ENCODE peak calls at places on chromosome 21, in ten cellular contexts. One of them, this sample, is unnamed. For H3K36me3, the result is how much of the 10 kb centered on the place peaks cover.

GRCh38 chr21:10272216-10272615 is 249.2 kb upstream of the TPTE start:
- DNase-seq in ovary: no peak
- DNase-seq in IMR-90: no peak
- DNase-seq in adrenal gland: peak
- DNase-seq in left ventricle myocardium inferior: no peak
- DNase-seq in CD8-positive, alpha-beta T cell: no peak
- DNase-seq in colonic mucosa: no peak
- DNase-seq in A673: no peak
- DNase-seq in psoas muscle: no peak
- DNase-seq in brain microvascular endothelial cell: no peak
- DNase-seq in this sample: no peak

GRCh38 chr21:22174746-22175145 is 1176.5 kb downstream of the NCAM2 start:
- DNase-seq in ovary: no peak
- DNase-seq in IMR-90: no peak
- DNase-seq in adrenal gland: no peak
- DNase-seq in left ventricle myocardium inferior: no peak
- DNase-seq in CD8-positive, alpha-beta T cell: no peak
- DNase-seq in colonic mucosa: no peak
- DNase-seq in A673: no peak
- DNase-seq in psoas muscle: no peak
- DNase-seq in brain microvascular endothelial cell: no peak
- DNase-seq in this sample: no peak

GRCh38 chr21:14492890-14493289 is 53.2 kb downstream of the SAMSN1 start:
- DNase-seq in ovary: no peak
- DNase-seq in IMR-90: no peak
- DNase-seq in adrenal gland: no peak
- DNase-seq in left ventricle myocardium inferior: no peak
- DNase-seq in CD8-positive, alpha-beta T cell: no peak
- DNase-seq in colonic mucosa: no peak
- DNase-seq in A673: no peak
- DNase-seq in psoas muscle: no peak
- DNase-seq in brain microvascular endothelial cell: no peak
- DNase-seq in this sample: no peak

GRCh38 chr21:35309316-35309715 is 260.2 kb upstream of the RUNX1 start:
- DNase-seq in ovary: no peak
- DNase-seq in IMR-90: no peak
- DNase-seq in adrenal gland: no peak
- DNase-seq in left ventricle myocardium inferior: no peak
- DNase-seq in CD8-positive, alpha-beta T cell: no peak
- DNase-seq in colonic mucosa: no peak
- DNase-seq in A673: no peak
- DNase-seq in psoas muscle: no peak
- DNase-seq in brain microvascular endothelial cell: no peak
- DNase-seq in this sample: no peak

GRCh38 chr21:23131177-23131576 is 2133.0 kb downstream of the NCAM2 start:
- DNase-seq in ovary: no peak
- DNase-seq in IMR-90: no peak
- DNase-seq in adrenal gland: no peak
- DNase-seq in left ventricle myocardium inferior: no peak
- DNase-seq in CD8-positive, alpha-beta T cell: no peak
- DNase-seq in colonic mucosa: no peak
- DNase-seq in A673: no peak
- DNase-seq in psoas muscle: no peak
- DNase-seq in brain microvascular endothelial cell: no peak
- DNase-seq in this sample: no peak

GRCh38 chr21:19076031-19076430 is 672.4 kb upstream of the TMPRSS15 start:
- DNase-seq in ovary: no peak
- DNase-seq in IMR-90: no peak
- DNase-seq in adrenal gland: no peak
- DNase-seq in left ventricle myocardium inferior: no peak
- DNase-seq in CD8-positive, alpha-beta T cell: no peak
- DNase-seq in colonic mucosa: no peak
- DNase-seq in A673: no peak
- DNase-seq in psoas muscle: no peak
- DNase-seq in brain microvascular endothelial cell: no peak
- DNase-seq in this sample: no peak

GRCh38 chr21:34189506-34189905 is 116.1 kb downstream of the MRPS6 start:
- DNase-seq in ovary: no peak
- DNase-seq in IMR-90: no peak
- DNase-seq in adrenal gland: no peak
- DNase-seq in left ventricle myocardium inferior: no peak
- DNase-seq in CD8-positive, alpha-beta T cell: no peak
- DNase-seq in colonic mucosa: no peak
- DNase-seq in A673: no peak
- DNase-seq in psoas muscle: no peak
- DNase-seq in brain microvascular endothelial cell: no peak
- DNase-seq in this sample: no peak

GRCh38 chr21:36757246-36757645 is 58.3 kb downstream of the SIM2 start:
- DNase-seq in ovary: no peak
- DNase-seq in IMR-90: no peak
- DNase-seq in adrenal gland: no peak
- DNase-seq in left ventricle myocardium inferior: no peak
- DNase-seq in CD8-positive, alpha-beta T cell: no peak
- DNase-seq in colonic mucosa: no peak
- DNase-seq in A673: no peak
- DNase-seq in psoas muscle: no peak
- DNase-seq in brain microvascular endothelial cell: no peak
- DNase-seq in this sample: no peak

GRCh38 chr21:27225142-27225541 is 258.3 kb upstream of the ADAMTS5 start:
- DNase-seq in ovary: no peak
- DNase-seq in IMR-90: peak
- DNase-seq in adrenal gland: no peak
- DNase-seq in left ventricle myocardium inferior: no peak
- DNase-seq in CD8-positive, alpha-beta T cell: no peak
- DNase-seq in colonic mucosa: no peak
- DNase-seq in A673: no peak
- DNase-seq in psoas muscle: no peak
- DNase-seq in brain microvascular endothelial cell: no peak
- DNase-seq in this sample: no peak

GRCh38 chr21:37380349-37381323 is 14.1 kb downstream of the DYRK1A start:
- DNase-seq in ovary: no peak
- DNase-seq in IMR-90: no peak
- DNase-seq in adrenal gland: peak
- DNase-seq in left ventricle myocardium inferior: no peak
- DNase-seq in CD8-positive, alpha-beta T cell: no peak
- DNase-seq in colonic mucosa: peak
- DNase-seq in A673: no peak
- DNase-seq in psoas muscle: no peak
- DNase-seq in brain microvascular endothelial cell: no peak
- DNase-seq in this sample: no peak

GRCh38 chr21:36532769-36533467 is 53.0 kb upstream of the CLDN14 start:
- DNase-seq in ovary: no peak
- DNase-seq in IMR-90: peak
- DNase-seq in adrenal gland: no peak
- DNase-seq in left ventricle myocardium inferior: no peak
- DNase-seq in CD8-positive, alpha-beta T cell: no peak
- DNase-seq in colonic mucosa: no peak
- DNase-seq in A673: no peak
- DNase-seq in psoas muscle: no peak
- DNase-seq in brain microvascular endothelial cell: no peak
- DNase-seq in this sample: no peak

GRCh38 chr21:26814374-26814773 is 30.8 kb downstream of the ADAMTS1 start:
- DNase-seq in ovary: no peak
- DNase-seq in IMR-90: peak
- DNase-seq in adrenal gland: no peak
- DNase-seq in left ventricle myocardium inferior: no peak
- DNase-seq in CD8-positive, alpha-beta T cell: no peak
- DNase-seq in colonic mucosa: no peak
- DNase-seq in A673: no peak
- DNase-seq in psoas muscle: no peak
- DNase-seq in brain microvascular endothelial cell: no peak
- DNase-seq in this sample: no peak

GRCh38 chr21:20024727-20025126 is 973.5 kb upstream of the NCAM2 start:
- DNase-seq in ovary: no peak
- DNase-seq in IMR-90: no peak
- DNase-seq in adrenal gland: no peak
- DNase-seq in left ventricle myocardium inferior: no peak
- DNase-seq in CD8-positive, alpha-beta T cell: no peak
- DNase-seq in colonic mucosa: no peak
- DNase-seq in A673: no peak
- DNase-seq in psoas muscle: no peak
- DNase-seq in brain microvascular endothelial cell: no peak
- DNase-seq in this sample: no peak

GRCh38 chr21:36073181-36073580 is 3.4 kb downstream of the CBR1 start:
- DNase-seq in ovary: no peak
- DNase-seq in IMR-90: no peak
- DNase-seq in adrenal gland: no peak
- DNase-seq in left ventricle myocardium inferior: no peak
- DNase-seq in CD8-positive, alpha-beta T cell: no peak
- DNase-seq in colonic mucosa: no peak
- DNase-seq in A673: no peak
- DNase-seq in psoas muscle: no peak
- DNase-seq in brain microvascular endothelial cell: no peak
- DNase-seq in this sample: no peak

DNA sequence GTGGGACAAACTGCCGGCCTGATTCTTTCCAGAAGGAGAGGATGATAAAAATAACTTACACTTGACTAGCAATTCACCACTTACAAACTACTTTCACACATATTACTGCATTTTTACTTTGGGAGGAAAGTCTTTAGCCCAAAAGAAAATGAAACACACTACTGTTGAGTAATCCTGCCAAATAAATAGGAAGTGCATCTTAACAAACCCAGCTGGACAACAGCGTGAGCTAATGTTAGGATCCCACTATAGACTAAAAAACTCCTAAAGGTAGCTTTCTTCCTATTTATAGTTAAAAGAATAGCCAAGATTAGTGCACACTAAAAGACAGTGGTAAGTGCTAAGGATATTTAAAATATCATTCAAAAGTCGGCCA is 83.8 kb downstream of the HSF2BP start:
- DNase-seq in ovary: no peak
- DNase-seq in IMR-90: no peak
- DNase-seq in adrenal gland: no peak
- DNase-seq in left ventricle myocardium inferior: no peak
- DNase-seq in CD8-positive, alpha-beta T cell: no peak
- DNase-seq in colonic mucosa: no peak
- DNase-seq in A673: no peak
- DNase-seq in psoas muscle: no peak
- DNase-seq in brain microvascular endothelial cell: no peak
- DNase-seq in this sample: no peak
- H3K4me3 ChIP-seq in ovary: no peak
- H3K4me3 ChIP-seq in IMR-90: no peak
- H3K4me3 ChIP-seq in adrenal gland: no peak
- H3K4me3 ChIP-seq in left ventricle myocardium inferior: no peak
- H3K4me3 ChIP-seq in CD8-positive, alpha-beta T cell: no peak
- H3K4me3 ChIP-seq in colonic mucosa: no peak
- H3K4me3 ChIP-seq in A673: no peak
- H3K4me3 ChIP-seq in psoas muscle: no peak
- H3K4me3 ChIP-seq in brain microvascular endothelial cell: no peak
- H3K4me3 ChIP-seq in this sample: no peak

DNA sequence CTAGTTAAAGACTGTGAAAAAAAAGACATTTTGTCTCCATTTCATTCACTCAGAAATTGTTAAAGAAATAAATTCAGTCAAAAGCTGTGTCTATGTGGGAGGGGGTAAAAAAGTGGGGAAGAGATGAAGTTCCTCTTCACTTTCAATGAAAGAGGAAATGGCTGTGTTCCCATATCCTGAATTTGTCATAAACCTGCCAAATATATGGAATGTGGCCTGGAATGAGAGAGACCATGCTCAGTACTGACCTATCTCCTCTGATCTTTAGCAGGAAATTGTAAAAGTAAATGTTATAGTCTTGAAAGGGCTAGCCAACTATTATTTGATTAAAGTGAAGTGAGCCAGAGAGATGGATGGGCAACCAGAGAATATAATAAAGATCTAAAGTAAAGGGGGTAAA is 130.2 kb upstream of the C21orf91 start:
- DNase-seq in ovary: no peak
- DNase-seq in IMR-90: no peak
- DNase-seq in adrenal gland: no peak
- DNase-seq in left ventricle myocardium inferior: no peak
- DNase-seq in CD8-positive, alpha-beta T cell: no peak
- DNase-seq in colonic mucosa: no peak
- DNase-seq in A673: peak
- DNase-seq in psoas muscle: no peak
- DNase-seq in brain microvascular endothelial cell: no peak
- DNase-seq in this sample: no peak
- TF ChIP-seq CTCF in ovary: no peak
- TF ChIP-seq CTCF in IMR-90: no peak
- TF ChIP-seq CTCF in adrenal gland: no peak
- TF ChIP-seq CTCF in left ventricle myocardium inferior: no peak
- TF ChIP-seq CTCF in CD8-positive, alpha-beta T cell: no peak
- TF ChIP-seq CTCF in colonic mucosa: no peak
- TF ChIP-seq CTCF in A673: no peak
- TF ChIP-seq CTCF in psoas muscle: no peak
- TF ChIP-seq CTCF in brain microvascular endothelial cell: no peak
- TF ChIP-seq CTCF in this sample: no peak

DNA sequence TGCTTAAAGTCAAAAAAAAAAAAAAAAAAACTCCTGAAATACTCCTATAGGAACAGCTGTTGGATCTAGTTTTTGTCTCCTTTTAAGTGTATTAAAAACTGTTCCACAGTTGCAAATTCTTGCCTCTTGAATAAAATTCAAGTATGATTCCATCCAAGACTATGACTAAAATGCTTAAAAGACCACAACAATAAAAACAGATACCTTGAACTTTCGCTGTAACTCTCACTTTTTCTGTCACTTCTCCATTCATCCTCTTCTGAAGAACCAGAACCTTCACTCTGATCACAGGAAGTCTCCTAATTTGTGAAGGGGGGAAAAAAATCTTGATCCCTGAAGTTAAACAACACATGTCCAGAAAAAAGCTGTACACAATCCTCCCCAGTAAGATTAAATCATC is 55.0 kb upstream of the PSMG1 start:
- DNase-seq in ovary: no peak
- DNase-seq in IMR-90: no peak
- DNase-seq in adrenal gland: no peak
- DNase-seq in left ventricle myocardium inferior: no peak
- DNase-seq in CD8-positive, alpha-beta T cell: no peak
- DNase-seq in colonic mucosa: no peak
- DNase-seq in A673: no peak
- DNase-seq in psoas muscle: no peak
- DNase-seq in brain microvascular endothelial cell: no peak
- DNase-seq in this sample: no peak
- H3K36me3 ChIP-seq in ovary: under half
- H3K36me3 ChIP-seq in IMR-90: under half
- H3K36me3 ChIP-seq in adrenal gland: under half
- H3K36me3 ChIP-seq in left ventricle myocardium inferior: half or more
- H3K36me3 ChIP-seq in CD8-positive, alpha-beta T cell: under half
- H3K36me3 ChIP-seq in colonic mucosa: under half
- H3K36me3 ChIP-seq in A673: under half
- H3K36me3 ChIP-seq in psoas muscle: half or more
- H3K36me3 ChIP-seq in brain microvascular endothelial cell: under half
- H3K36me3 ChIP-seq in this sample: under half

GRCh38 chr21:42512346-42513034 is 1.2 kb upstream of the SLC37A1 start:
- DNase-seq in ovary: no peak
- DNase-seq in IMR-90: no peak
- DNase-seq in adrenal gland: no peak
- DNase-seq in left ventricle myocardium inferior: no peak
- DNase-seq in CD8-positive, alpha-beta T cell: no peak
- DNase-seq in colonic mucosa: peak
- DNase-seq in A673: no peak
- DNase-seq in psoas muscle: no peak
- DNase-seq in brain microvascular endothelial cell: no peak
- DNase-seq in this sample: no peak
- H3K4me3 ChIP-seq in ovary: no peak
- H3K4me3 ChIP-seq in IMR-90: no peak
- H3K4me3 ChIP-seq in adrenal gland: no peak
- H3K4me3 ChIP-seq in left ventricle myocardium inferior: peak
- H3K4me3 ChIP-seq in CD8-positive, alpha-beta T cell: no peak
- H3K4me3 ChIP-seq in colonic mucosa: no peak
- H3K4me3 ChIP-seq in A673: no peak
- H3K4me3 ChIP-seq in psoas muscle: peak
- H3K4me3 ChIP-seq in brain microvascular endothelial cell: no peak
- H3K4me3 ChIP-seq in this sample: no peak

This sample was measured in BJ.